ENCODE peak calls at places on chromosome 9, in ten cellular contexts. Z is CD8-positive, alpha-beta memory T cell; B is activated CD4-positive, CD25-positive, alpha-beta regulatory T cell; V is stimulated activated CD4-positive, alpha-beta T cell treated with anti-CD3 and anti-CD28 coated beads, Interleukin-15, amount 100 ng/mL, for 24 hours; L is activated naive CD4-positive, alpha-beta T cell; E is lower lobe of right lung; X is smooth muscle cell of the brain vasculature; F is astrocyte; S is fibroblast of lung; H is ELR. O is an unnamed sample.

GRCh38 chr9:34522971-34523797 is at the start of gene ENHO:
- DNase-seq in Z (peak; percentile 85), B (peak; percentile 78), V (peak; percentile 91), L (peak; percentile 81), E (peak; percentile 88), X (peak; percentile 54), F (peak; percentile 56), S (peak; percentile 80), H (peak; percentile 88), O (peak; percentile 84)

GRCh38 chr9:1536522-1537170 is 478.5 kb upstream of the SMARCA2 start:
- DNase-seq in Z (no peak), B (no peak), V (no peak), L (no peak), E (no peak), X (no peak), F (no peak), S (no peak), H (no peak), O (no peak)

GRCh38 chr9:114317665-114318357 is 5.1 kb upstream of the ORM1 start:
- DNase-seq in Z (no peak), B (no peak), V (no peak), L (no peak), E (no peak), X (no peak), F (no peak), S (peak; percentile 13), H (no peak), O (no peak)

GRCh38 chr9:91944711-91945110 is 5.3 kb downstream of the ROR2 start:
- DNase-seq in Z (no peak), B (no peak), V (no peak), L (no peak), E (no peak), X (no peak), F (no peak), S (no peak), H (no peak), O (no peak)

GRCh38 chr9:127506814-127507750 is 55.8 kb downstream of the LRSAM1 start:
- DNase-seq in Z (no peak), B (no peak), V (no peak), L (no peak), E (no peak), X (no peak), F (peak; percentile 78), S (peak; percentile 85), H (peak; percentile 89), O (no peak)

GRCh38 chr9:108397286-108397685 is 458.5 kb downstream of the ACTL7B start:
- DNase-seq in Z (no peak), B (no peak), V (no peak), L (no peak), E (no peak), X (no peak), F (no peak), S (no peak), H (no peak), O (no peak)

GRCh38 chr9:18614116-18614515 is 140.2 kb downstream of the ADAMTSL1 start:
- DNase-seq in Z (no peak), B (no peak), V (no peak), L (no peak), E (no peak), X (no peak), F (no peak), S (no peak), H (no peak), O (no peak)

GRCh38 chr9:87665516-87665915 is 60.4 kb upstream of the CTSL start:
- DNase-seq in Z (no peak), B (no peak), V (no peak), L (no peak), E (no peak), X (no peak), F (no peak), S (no peak), H (no peak), O (no peak)

GRCh38 chr9:22622823-22623222 is 176.2 kb downstream of the DMRTA1 start:
- DNase-seq in Z (no peak), B (no peak), V (no peak), L (no peak), E (no peak), X (no peak), F (no peak), S (no peak), H (no peak), O (no peak)

GRCh38 chr9:136726118-136726517 is 13.7 kb downstream of the DIPK1B start:
- DNase-seq in Z (no peak), B (no peak), V (no peak), L (no peak), E (no peak), X (no peak), F (no peak), S (no peak), H (peak; percentile 31), O (no peak)

GRCh38 chr9:8643464-8643863 is 843.9 kb upstream of the DMAC1 start:
- DNase-seq in Z (no peak), B (no peak), V (no peak), L (no peak), E (no peak), X (no peak), F (no peak), S (no peak), H (no peak), O (no peak)

GRCh38 chr9:75624984-75625383 is 265.5 kb upstream of the PCSK5 start:
- DNase-seq in Z (no peak), B (no peak), V (no peak), L (no peak), E (peak; percentile 49), X (no peak), F (no peak), S (no peak), H (no peak), O (no peak)

O was measured in mesothelial cell of epicardium.